ENCODE peak calls at places on chromosomes 13 and 19, in eight cellular contexts. J, V, P, C, O, F, U and K are unnamed samples.

GRCh38 chr19:47044946-47045866 is 3.2 kb downstream of the TMEM160 start:
- DNase-seq in J (no peak), V (no peak), P (no peak), C (no peak), O (no peak), F (no peak), U (no peak), K (no peak)

GRCh38 chr19:38055655-38056521 is 148.9 kb downstream of the SIPA1L3 start:
- DNase-seq in J (no peak), V (no peak), P (peak), C (no peak), O (no peak), F (no peak), U (no peak), K (no peak)

GRCh38 chr19:1538978-1539377 is 15.1 kb downstream of the PLK5 start:
- DNase-seq in J (no peak), V (peak), P (no peak), C (no peak), O (no peak), F (no peak), U (no peak), K (no peak)

GRCh38 chr13:113672002-113672651 is 5.1 kb downstream of the GRK1 start:
- DNase-seq in J (no peak), V (no peak), P (no peak), C (no peak), O (no peak), F (no peak), U (no peak), K (no peak)

GRCh38 chr19:32269831-32270230 is 75.6 kb upstream of the ZNF507 start:
- DNase-seq in J (no peak), V (no peak), P (peak), C (no peak), O (no peak), F (no peak), U (no peak), K (no peak)

GRCh38 chr13:28494861-28495585 is at the start of gene FLT1:
- DNase-seq in J (peak), V (peak), P (peak), C (peak), O (no peak), F (peak), U (peak), K (no peak)

GRCh38 chr13:43687038-43687437 is 99.7 kb downstream of the ENOX1 start:
- DNase-seq in J (no peak), V (no peak), P (no peak), C (no peak), O (no peak), F (no peak), U (no peak), K (no peak)

GRCh38 chr13:47039106-47039505 is 142.3 kb upstream of the HTR2A start:
- DNase-seq in J (no peak), V (peak), P (no peak), C (no peak), O (no peak), F (peak), U (no peak), K (no peak)

GRCh38 chr13:111977184-111977516 is 89.8 kb upstream of the SOX1 start:
- DNase-seq in J (no peak), V (no peak), P (no peak), C (no peak), O (no peak), F (no peak), U (no peak), K (no peak)

GRCh38 chr19:10120538-10121198 is 969 bp upstream of the EIF3G start:
- DNase-seq in J (no peak), V (peak), P (no peak), C (no peak), O (no peak), F (peak), U (no peak), K (no peak)

GRCh38 chr13:111937763-111938375 is 129.1 kb upstream of the SOX1 start:
- DNase-seq in J (no peak), V (no peak), P (peak), C (no peak), O (no peak), F (no peak), U (no peak), K (no peak)

GRCh38 chr13:36673838-36674326 is at the start of gene SERTM1:
- DNase-seq in J (no peak), V (peak), P (peak), C (no peak), O (no peak), F (no peak), U (no peak), K (no peak)

GRCh38 chr19:33815410-33816340 is 19.0 kb downstream of the KCTD15 start:
- DNase-seq in J (no peak), V (no peak), P (no peak), C (no peak), O (no peak), F (peak), U (no peak), K (no peak)

GRCh38 chr13:43543331-43543730 is 243.4 kb downstream of the ENOX1 start:
- DNase-seq in J (no peak), V (no peak), P (no peak), C (no peak), O (no peak), F (peak), U (no peak), K (no peak)

GRCh38 chr19:53775524-53775923 is 48.6 kb downstream of the NLRP12 start:
- DNase-seq in J (no peak), V (no peak), P (no peak), C (no peak), O (no peak), F (no peak), U (no peak), K (no peak)

GRCh38 chr19:39046037-39046821 is 13.9 kb upstream of the FBXO27 start:
- DNase-seq in J (peak), V (no peak), P (no peak), C (no peak), O (no peak), F (no peak), U (no peak), K (no peak)

GRCh38 chr13:64640002-64640401 is 2590.1 kb downstream of the PCDH9 start:
- DNase-seq in J (no peak), V (no peak), P (peak), C (no peak), O (no peak), F (peak), U (no peak), K (no peak)

GRCh38 chr19:4174212-4174894 is 8.0 kb downstream of the SIRT6 start:
- DNase-seq in J (no peak), V (no peak), P (no peak), C (no peak), O (no peak), F (no peak), U (no peak), K (no peak)

GRCh38 chr19:40054632-40055031 is 1.4 kb downstream of the ZNF780B start:
- DNase-seq in J (no peak), V (no peak), P (no peak), C (no peak), O (no peak), F (no peak), U (no peak), K (no peak)

GRCh38 chr19:17522988-17523872 is 11.8 kb downstream of the PGLS start:
- DNase-seq in J (peak), V (no peak), P (no peak), C (peak), O (no peak), F (no peak), U (no peak), K (no peak)

GRCh38 chr13:98476538-98476966 is 100.4 kb downstream of the STK24 start:
- DNase-seq in J (peak), V (peak), P (no peak), C (peak), O (peak), F (peak), U (peak), K (peak)

GRCh38 chr19:48745208-48745995 is 1.3 kb downstream of the IZUMO1 start:
- DNase-seq in J (peak), V (peak), P (peak), C (peak), O (peak), F (peak), U (peak), K (no peak)

GRCh38 chr13:83190020-83190419 is 692.3 kb downstream of the SLITRK1 start:
- DNase-seq in J (no peak), V (no peak), P (no peak), C (no peak), O (no peak), F (no peak), U (no peak), K (no peak)

GRCh38 chr13:101449971-101450748 is 2.3 kb upstream of the ITGBL1 start:
- DNase-seq in J (no peak), V (peak), P (no peak), C (no peak), O (no peak), F (peak), U (no peak), K (no peak)

GRCh38 chr13:26386026-26386425 is 132.1 kb downstream of the CDK8 start:
- DNase-seq in J (no peak), V (no peak), P (no peak), C (no peak), O (no peak), F (no peak), U (no peak), K (no peak)

GRCh38 chr13:57629391-57629804 is 2.1 kb upstream of the PCDH17 start:
- DNase-seq in J (no peak), V (peak), P (no peak), C (no peak), O (no peak), F (no peak), U (no peak), K (no peak)